ENCODE peak calls at places on chromosomes 3 and 15, in eight cellular contexts. O is transverse colon, R is cardiac muscle cell, E is kidney, P is HepG2, Q is thoracic aorta, A is pancreas, C is OCI-LY7. Y is an unnamed sample.

GRCh38 chr15:55627730-55628368 is 39.7 kb upstream of the PYGO1 start:
- DNase-seq in A (no peak), Q (no peak), R (no peak), O (no peak), E (no peak), C (no peak), P (peak), Y (peak)

GRCh38 chr3:184737641-184738518 is 26.0 kb upstream of the MAGEF1 start:
- DNase-seq in O (no peak), A (peak), C (no peak), Q (no peak), E (no peak), R (no peak), P (no peak), Y (peak)

GRCh38 chr3:18111702-18112311 is 313.3 kb downstream of the SATB1 start:
- DNase-seq in Q (no peak), O (no peak), E (no peak), A (no peak), R (no peak), P (peak), C (peak), Y (no peak)

GRCh38 chr15:31360843-31361763 is 34.5 kb downstream of the KLF13 start:
- DNase-seq in R (no peak), A (peak), O (peak), P (no peak), C (peak), E (no peak), Q (no peak), Y (no peak)

GRCh38 chr3:25473246-25473645 is 45.2 kb downstream of the RARB start:
- DNase-seq in A (no peak), E (no peak), O (no peak), R (no peak), Q (no peak), P (no peak), C (no peak), Y (no peak)

GRCh38 chr3:122694966-122695365 is 14.3 kb downstream of the PARP14 start:
- DNase-seq in A (no peak), R (no peak), C (peak), O (no peak), Q (no peak), P (no peak), E (no peak), Y (no peak)

GRCh38 chr3:54122046-54122801 is at the start of gene CACNA2D3:
- DNase-seq in C (no peak), E (peak), R (peak), A (no peak), P (no peak), Q (no peak), O (peak), Y (no peak)

GRCh38 chr15:64731807-64732151 is 43.6 kb downstream of the RBPMS2 start:
- DNase-seq in O (no peak), E (no peak), A (no peak), P (no peak), R (no peak), C (no peak), Q (no peak), Y (no peak)

GRCh38 chr3:169345662-169346331 is 317.7 kb downstream of the MECOM start:
- DNase-seq in A (no peak), P (no peak), C (no peak), E (no peak), R (no peak), Q (no peak), O (no peak), Y (peak)

GRCh38 chr15:34361278-34361677 is 5.7 kb downstream of the LPCAT4 start:
- DNase-seq in C (no peak), A (no peak), Q (no peak), E (no peak), R (no peak), O (no peak), P (no peak), Y (no peak)

GRCh38 chr3:33658971-33659848 is 58.8 kb downstream of the CLASP2 start:
- DNase-seq in O (peak), E (peak), R (peak), Q (no peak), C (peak), P (peak), A (peak), Y (peak)

GRCh38 chr3:109372639-109373038 is 35.3 kb upstream of the DPPA4 start:
- DNase-seq in Q (no peak), C (no peak), O (no peak), A (no peak), P (no peak), R (no peak), E (no peak), Y (no peak)

GRCh38 chr15:40320931-40321371 is 2.5 kb upstream of the INAFM2 start:
- DNase-seq in C (peak), Q (no peak), O (peak), A (peak), E (no peak), R (peak), P (peak), Y (peak)

GRCh38 chr15:61115679-61116078 is 113.4 kb downstream of the RORA start:
- DNase-seq in E (no peak), Q (no peak), R (no peak), P (no peak), O (no peak), C (no peak), A (no peak), Y (peak)

GRCh38 chr3:10292505-10293419 is at the start of gene GHRL:
- DNase-seq in O (no peak), R (no peak), C (no peak), Q (no peak), E (no peak), A (no peak), P (peak), Y (peak)

GRCh38 chr15:75731248-75732100 is 18.8 kb upstream of the CSPG4 start:
- DNase-seq in O (no peak), R (no peak), C (no peak), A (no peak), E (peak), Q (no peak), P (no peak), Y (peak)
- TF ChIP-seq CTCF in O (no peak), R (peak), C (no peak), A (no peak), E (no peak), Q (no peak), P (peak), Y (no peak)

GRCh38 chr3:120601554-120601953 is 5.4 kb downstream of the NDUFB4 start:
- DNase-seq in O (no peak), R (no peak), P (no peak), C (no peak), Q (no peak), E (no peak), A (no peak), Y (no peak)
- H3K4me3 ChIP-seq in O (no peak), R (no peak), P (no peak), C (no peak), Q (no peak), E (no peak), A (no peak), Y (no peak)

GRCh38 chr3:192802957-192803899 is 75.9 kb upstream of the FGF12 start:
- DNase-seq in P (peak), O (no peak), E (no peak), R (peak), Q (no peak), C (peak), A (no peak), Y (peak)
- TF ChIP-seq CTCF in P (peak), O (peak), E (peak), R (peak), Q (peak), C (peak), A (peak), Y (peak)

DNA sequence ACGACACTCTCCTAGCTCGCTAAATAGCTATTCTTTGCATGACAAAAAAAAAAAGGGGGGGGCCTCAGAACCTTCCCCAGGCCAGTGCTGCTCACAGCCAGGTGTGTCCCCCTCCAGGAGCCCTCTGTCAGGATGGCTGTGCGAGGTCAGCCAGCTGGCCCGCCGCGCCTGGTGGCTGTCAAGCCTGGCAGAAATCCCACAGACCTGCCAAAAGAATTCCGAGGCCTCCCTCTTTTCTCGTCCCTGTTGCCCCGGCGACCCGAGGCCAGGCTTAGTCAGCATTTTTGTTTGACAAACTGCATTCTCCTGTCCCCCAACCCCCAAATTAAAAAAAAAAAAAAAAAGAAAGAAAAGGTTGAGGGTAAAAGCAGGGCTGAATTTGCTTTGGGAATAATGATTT is 61.9 kb downstream of the TM4SF4 start:
- DNase-seq in E (peak), C (no peak), P (no peak), A (peak), R (peak), O (peak), Q (no peak), Y (peak)
- H3K4me3 ChIP-seq in E (no peak), C (no peak), P (no peak), A (no peak), R (no peak), O (no peak), Q (no peak), Y (no peak)

GRCh38 chr3:196528639-196529233 is 13.6 kb upstream of the SMCO1 start:
- DNase-seq in Q (no peak), P (no peak), O (peak), R (peak), A (peak), C (peak), E (peak), Y (peak)

GRCh38 chr3:196523841-196524240 is 8.7 kb upstream of the SMCO1 start:
- DNase-seq in R (no peak), E (no peak), P (no peak), Q (no peak), C (no peak), O (no peak), A (no peak), Y (no peak)

GRCh38 chr3:196525141-196525540 is 10.0 kb upstream of the SMCO1 start:
- DNase-seq in E (no peak), R (no peak), Q (no peak), C (no peak), A (no peak), O (no peak), P (no peak), Y (no peak)

GRCh38 chr3:196519738-196520122 is 4.6 kb upstream of the SMCO1 start:
- DNase-seq in P (no peak), Q (no peak), O (no peak), R (no peak), E (no peak), A (no peak), C (peak), Y (no peak)

DNA sequence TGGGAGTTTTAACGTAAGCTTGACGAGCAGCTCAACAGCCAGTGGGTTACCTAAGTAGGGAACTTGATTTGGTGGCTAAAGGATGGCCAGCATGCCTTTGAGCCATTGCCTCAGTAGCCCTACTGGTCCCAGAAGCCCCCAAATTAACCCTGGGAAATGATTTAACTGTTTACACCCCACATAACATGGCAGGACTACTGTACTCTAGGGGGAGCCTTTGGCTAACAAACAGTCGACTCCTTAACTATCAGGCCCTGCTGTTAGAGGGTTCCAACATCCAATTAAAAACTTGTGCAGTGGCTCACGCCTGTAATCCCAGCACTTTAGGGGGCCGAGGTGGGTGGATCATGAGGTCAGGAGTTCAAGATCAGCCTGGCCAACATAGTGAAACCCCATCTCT is 9.4 kb upstream of the SMCO1 start:
- DNase-seq in Q (no peak), O (no peak), A (no peak), R (no peak), E (no peak), C (peak), P (no peak), Y (peak)
- TF ChIP-seq CTCF in Q (no peak), O (no peak), A (no peak), R (peak), E (no peak), C (peak), P (peak), Y (peak)

DNA sequence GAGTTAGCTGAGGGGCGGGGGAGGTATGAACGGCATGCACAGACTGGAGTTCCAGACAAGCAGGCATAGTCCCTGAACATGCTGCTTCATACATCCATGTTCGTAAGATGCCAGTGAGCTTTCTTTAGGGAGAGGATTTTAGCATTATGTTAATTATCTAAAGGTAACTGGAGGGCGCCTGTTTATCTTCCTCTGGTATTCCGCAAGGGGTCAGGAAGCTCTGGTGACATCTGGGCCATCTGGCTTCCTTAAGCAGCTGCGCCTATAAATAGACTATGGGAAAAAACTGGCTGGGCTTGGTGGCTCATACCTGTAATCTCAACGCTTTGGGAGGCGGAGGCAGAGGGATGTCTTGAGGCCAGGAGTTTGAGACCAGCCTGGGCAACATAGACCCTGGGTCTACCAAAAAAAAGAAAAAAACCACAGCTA is 1.5 kb upstream of the FBXO22 start:
- DNase-seq in A (no peak), P (no peak), C (no peak), Q (no peak), R (peak), O (no peak), E (no peak), Y (no peak)
- H3K4me3 ChIP-seq in A (no peak), P (no peak), C (no peak), Q (no peak), R (no peak), O (no peak), E (no peak), Y (no peak)

GRCh38 chr3:38368238-38368637 is 21.7 kb downstream of the XYLB start:
- DNase-seq in Q (no peak), P (no peak), R (no peak), E (no peak), A (no peak), C (no peak), O (no peak), Y (no peak)
- TF ChIP-seq CTCF in Q (no peak), P (peak), R (no peak), E (no peak), A (no peak), C (peak), O (no peak), Y (peak)

GRCh38 chr3:125110016-125110875 is 54.4 kb upstream of the HEG1 start:
- DNase-seq in P (no peak), Q (no peak), E (no peak), R (no peak), O (no peak), C (no peak), A (no peak), Y (peak)
- H3K4me3 ChIP-seq in P (no peak), Q (no peak), E (no peak), R (no peak), O (no peak), C (no peak), A (no peak), Y (no peak)

DNA sequence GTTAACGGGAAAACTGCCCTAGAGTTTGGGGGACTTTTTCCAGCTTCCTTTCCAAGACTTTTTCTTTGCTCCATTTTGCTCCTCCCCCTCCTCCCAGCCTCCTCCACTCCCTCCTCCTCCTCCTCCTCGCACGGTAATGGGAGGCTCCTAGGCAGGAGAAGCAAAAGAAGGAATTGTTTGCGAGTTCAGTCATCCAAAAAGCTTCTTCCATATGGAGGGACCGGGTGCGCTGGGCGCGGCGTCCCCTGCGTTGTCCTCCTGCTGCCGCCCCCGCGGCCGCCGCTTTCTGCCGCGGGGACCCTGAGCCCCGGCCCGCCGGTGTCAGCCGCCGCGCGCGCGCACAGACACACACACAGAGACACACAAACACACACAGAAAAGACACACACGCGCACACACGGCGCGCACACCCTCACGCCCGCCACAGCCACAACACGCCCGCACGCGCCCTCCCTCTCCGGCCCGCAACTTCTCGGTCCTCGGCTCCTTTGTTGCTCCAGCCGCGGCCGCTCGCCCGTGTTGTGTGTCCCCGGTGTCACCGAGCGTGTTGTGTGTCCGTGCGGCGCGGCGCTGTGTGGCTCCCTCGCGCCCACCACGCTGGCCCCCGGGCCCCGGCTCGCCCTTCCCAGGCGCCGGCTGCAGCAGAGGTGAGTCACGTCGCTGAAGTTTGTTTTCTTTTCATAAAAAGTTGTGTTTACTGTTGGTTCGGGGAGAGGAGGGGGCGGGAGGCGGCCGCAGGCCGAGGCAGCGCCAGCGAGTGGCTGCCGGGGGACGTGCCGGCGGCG is at the start of gene BOC:
- DNase-seq in R (peak), P (no peak), A (peak), E (peak), O (no peak), C (no peak), Q (no peak), Y (peak)
- TF ChIP-seq CTCF in R (no peak), P (no peak), A (no peak), E (no peak), O (no peak), C (no peak), Q (no peak), Y (no peak)